ENCODE peak calls at places on chromosomes 13 and 19, in five cellular contexts. H is endothelial cell, Z is pancreas, A is hepatocyte, P is fibroblast of lung. B is an unnamed sample.

GRCh38 chr13:112898786-112899617 is 70.0 kb upstream of the MCF2L start:
- DNase-seq in H (no peak), Z (no peak), A (no peak), P (no peak), B (no peak)

GRCh38 chr13:89695343-89696257 is 1651.9 kb upstream of the MIR17HG start:
- DNase-seq in H (peak), Z (peak), A (peak), P (peak), B (peak)

GRCh38 chr13:37306778-37307544 is 201.5 kb upstream of the CSNK1A1L start:
- DNase-seq in H (no peak), Z (no peak), A (no peak), P (peak), B (peak)

GRCh38 chr13:111302045-111302722 is 18.3 kb upstream of the TEX29 start:
- DNase-seq in H (no peak), Z (no peak), A (no peak), P (no peak), B (no peak)

GRCh38 chr13:53126803-53127202 is 98.2 kb downstream of the OLFM4 start:
- DNase-seq in H (no peak), Z (no peak), A (no peak), P (peak), B (no peak)

GRCh38 chr19:11587302-11587972 is 9.8 kb upstream of the ZNF627 start:
- DNase-seq in H (peak), Z (peak), A (peak), P (peak), B (peak)

GRCh38 chr19:46404039-46404883 is 9.1 kb downstream of the CCDC8 start:
- DNase-seq in H (peak), Z (peak), A (peak), P (peak), B (no peak)

GRCh38 chr19:32498641-32499200 is 82.3 kb upstream of the PDCD5 start:
- DNase-seq in H (no peak), Z (no peak), A (no peak), P (peak), B (no peak)

GRCh38 chr19:46755077-46755852 is 9.0 kb upstream of the STRN4 start:
- DNase-seq in H (no peak), Z (no peak), A (no peak), P (peak), B (no peak)

GRCh38 chr19:11111771-11112144 is 22.5 kb downstream of the LDLR start:
- DNase-seq in H (no peak), Z (no peak), A (no peak), P (no peak), B (no peak)

GRCh38 chr19:43749152-43749551 is 5.6 kb downstream of the SMG9 start:
- DNase-seq in H (no peak), Z (no peak), A (no peak), P (no peak), B (no peak)
- TF ChIP-seq CTCF in H (no peak), Z (no peak), A (no peak), P (no peak), B (no peak)

GRCh38 chr19:17296278-17296677 is 6.9 kb downstream of the ABHD8 start:
- DNase-seq in H (no peak), Z (no peak), A (no peak), P (peak), B (no peak)
- TF ChIP-seq CTCF in H (no peak), Z (no peak), A (no peak), P (no peak), B (no peak)

DNA sequence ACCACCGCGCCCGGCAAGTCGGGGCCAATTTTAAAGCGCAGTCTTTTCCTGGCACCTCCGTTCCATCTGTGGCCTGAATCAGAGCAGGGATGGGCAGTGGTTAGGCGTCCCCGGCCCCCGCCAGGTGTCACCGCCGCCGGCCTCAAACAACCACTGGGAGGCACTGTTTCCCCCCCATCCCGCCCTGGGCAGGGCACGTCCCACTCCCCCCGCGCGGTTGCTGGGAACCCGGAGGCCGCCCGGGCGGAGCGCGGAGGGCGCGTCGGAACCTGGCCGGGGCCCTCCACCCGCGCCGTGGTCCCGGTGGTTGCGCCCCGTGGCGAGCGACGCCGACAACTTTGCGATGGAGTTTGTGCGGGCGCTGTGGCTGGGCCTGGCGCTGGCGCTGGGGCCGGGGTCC is at the start of gene GRIN3B:
- DNase-seq in H (peak), Z (peak), A (peak), P (no peak), B (no peak)
- TF ChIP-seq CTCF in H (peak), Z (peak), A (peak), P (peak), B (peak)

DNA sequence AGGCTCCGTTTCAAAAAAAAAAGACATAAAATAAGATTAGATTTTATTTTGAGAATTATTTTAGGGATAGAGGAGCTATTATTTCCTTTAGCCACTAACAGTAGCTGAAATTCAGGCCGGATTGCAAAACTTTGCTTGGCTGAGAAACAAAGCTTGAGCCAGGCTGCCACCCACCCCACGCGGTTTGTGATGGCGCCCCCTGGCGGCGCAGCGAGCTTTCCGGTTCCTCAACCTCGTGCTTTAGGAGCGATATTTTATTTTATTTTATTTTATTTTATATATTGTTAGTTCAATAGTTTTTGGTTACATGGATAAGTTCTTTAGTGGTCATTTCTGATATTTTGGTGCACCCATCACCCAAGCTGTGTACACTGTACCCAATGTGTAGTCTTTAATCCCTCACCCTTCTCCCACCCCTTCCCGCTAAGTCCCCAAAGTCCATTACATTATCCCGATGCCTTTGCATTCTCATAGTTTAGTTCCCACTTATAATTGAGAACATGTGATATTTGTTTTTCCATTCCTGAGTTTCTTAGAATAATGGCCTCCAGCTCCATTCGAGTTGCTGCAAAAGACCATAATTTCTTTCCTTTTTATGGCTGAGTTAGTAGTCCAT is 19.8 kb upstream of the CEACAM4 start:
- DNase-seq in H (peak), Z (no peak), A (no peak), P (no peak), B (no peak)
- TF ChIP-seq CTCF in H (peak), Z (peak), A (no peak), P (peak), B (peak)

DNA sequence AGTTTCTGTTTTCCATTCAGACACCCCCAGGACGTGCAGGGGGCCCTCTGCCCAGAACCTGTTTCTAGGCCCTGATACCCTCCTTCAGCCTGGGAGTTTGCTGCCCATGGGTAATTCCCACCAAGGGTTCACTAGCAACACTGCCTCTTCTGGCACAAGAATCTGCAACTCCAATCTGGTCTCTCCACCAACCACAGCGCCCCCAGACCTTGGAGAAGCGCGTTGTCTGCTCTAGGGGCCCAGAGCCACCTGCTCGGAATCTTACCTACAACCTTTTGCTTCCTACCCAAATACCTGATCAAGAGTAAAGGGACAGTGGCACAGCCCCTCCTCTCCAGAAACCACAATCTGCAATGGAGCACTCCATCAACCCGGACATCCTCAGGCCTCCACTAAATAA is 763 bp downstream of the ZNF180 start:
- DNase-seq in H (no peak), Z (no peak), A (no peak), P (no peak), B (no peak)
- TF ChIP-seq CTCF in H (no peak), Z (no peak), A (no peak), P (no peak), B (no peak)

DNA sequence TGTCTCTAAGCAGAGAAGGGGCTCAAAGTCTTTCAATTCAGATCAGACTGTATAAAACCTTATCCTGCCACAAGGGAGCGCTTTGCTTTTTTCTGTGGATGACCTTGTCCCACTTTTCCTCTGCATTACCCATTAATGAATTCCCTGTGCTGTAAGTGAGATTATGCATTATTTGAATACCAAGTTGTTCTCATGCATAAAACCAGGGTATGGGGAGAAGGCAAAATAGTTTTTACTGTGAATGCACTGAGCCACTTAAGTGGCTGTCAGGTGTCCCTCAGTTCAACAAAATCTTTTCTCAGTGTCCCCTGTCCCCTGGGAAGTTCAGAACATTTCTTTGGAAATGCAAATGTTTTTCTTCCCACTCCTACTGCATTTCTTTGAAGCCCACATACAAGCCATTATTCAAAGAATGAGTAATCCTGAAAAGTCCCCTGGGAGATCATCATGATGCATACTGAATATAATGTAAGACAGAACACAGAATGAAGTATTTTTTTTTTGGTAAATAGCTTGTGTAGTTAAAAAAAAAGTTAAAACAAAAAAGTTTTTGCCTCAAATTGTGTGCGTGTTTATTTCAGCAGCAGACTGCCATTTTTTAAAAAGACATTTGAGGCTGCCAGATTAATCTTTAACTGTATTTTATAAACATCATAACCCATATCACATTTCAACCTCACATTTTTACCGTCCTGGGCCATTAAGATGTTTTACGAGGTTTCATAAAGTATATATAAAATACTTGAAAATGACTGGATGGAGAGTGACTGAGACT is 506.7 kb upstream of the PCDH9 start:
- DNase-seq in H (peak), Z (no peak), A (peak), P (peak), B (no peak)
- TF ChIP-seq CTCF in H (peak), Z (no peak), A (peak), P (no peak), B (no peak)

GRCh38 chr13:29563941-29564340 is 31.5 kb downstream of the SLC7A1 start:
- DNase-seq in H (no peak), Z (no peak), A (no peak), P (no peak), B (no peak)

GRCh38 chr13:29566864-29567263 is 28.6 kb downstream of the SLC7A1 start:
- DNase-seq in H (no peak), Z (no peak), A (no peak), P (no peak), B (no peak)

GRCh38 chr13:29566206-29566605 is 29.3 kb downstream of the SLC7A1 start:
- DNase-seq in H (no peak), Z (no peak), A (no peak), P (no peak), B (no peak)

GRCh38 chr13:29562762-29563161 is 32.7 kb downstream of the SLC7A1 start:
- DNase-seq in H (no peak), Z (no peak), A (no peak), P (no peak), B (no peak)

DNA sequence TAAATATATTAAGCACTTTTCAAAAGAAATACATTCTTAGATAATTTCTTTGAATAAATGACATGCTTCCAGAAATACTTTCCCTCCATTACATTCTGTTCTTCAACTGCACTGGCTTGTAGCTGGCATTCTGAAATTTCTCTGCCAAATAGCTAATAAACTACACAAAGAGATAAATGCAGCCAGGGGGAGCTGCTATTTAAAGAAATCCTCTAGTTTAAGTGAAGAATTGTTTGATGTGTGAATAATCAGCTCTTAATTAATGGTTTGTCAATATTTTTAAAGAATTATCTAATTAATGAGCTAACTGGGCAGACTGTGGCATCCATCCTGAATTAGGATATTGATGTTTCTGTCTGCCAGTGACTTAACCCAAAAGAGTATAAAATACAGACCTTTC is 30.7 kb downstream of the SLC7A1 start:
- DNase-seq in H (no peak), Z (no peak), A (no peak), P (no peak), B (no peak)
- TF ChIP-seq CTCF in H (no peak), Z (no peak), A (peak), P (no peak), B (peak)

GRCh38 chr19:55704494-55705245 is 29.6 kb downstream of the EPN1 start:
- DNase-seq in H (no peak), Z (no peak), A (no peak), P (no peak), B (no peak)
- TF ChIP-seq CTCF in H (no peak), Z (no peak), A (no peak), P (no peak), B (no peak)

GRCh38 chr19:50226536-50226935 is 23.1 kb downstream of the MYH14 start:
- DNase-seq in H (no peak), Z (no peak), A (no peak), P (no peak), B (no peak)

GRCh38 chr19:50232600-50232999 is 29.2 kb downstream of the MYH14 start:
- DNase-seq in H (no peak), Z (no peak), A (no peak), P (no peak), B (no peak)

GRCh38 chr19:50231821-50232220 is 28.4 kb downstream of the MYH14 start:
- DNase-seq in H (no peak), Z (no peak), A (no peak), P (no peak), B (no peak)

GRCh38 chr19:50233308-50233910 is 30.0 kb downstream of the MYH14 start:
- DNase-seq in H (no peak), Z (no peak), A (no peak), P (no peak), B (no peak)

DNA sequence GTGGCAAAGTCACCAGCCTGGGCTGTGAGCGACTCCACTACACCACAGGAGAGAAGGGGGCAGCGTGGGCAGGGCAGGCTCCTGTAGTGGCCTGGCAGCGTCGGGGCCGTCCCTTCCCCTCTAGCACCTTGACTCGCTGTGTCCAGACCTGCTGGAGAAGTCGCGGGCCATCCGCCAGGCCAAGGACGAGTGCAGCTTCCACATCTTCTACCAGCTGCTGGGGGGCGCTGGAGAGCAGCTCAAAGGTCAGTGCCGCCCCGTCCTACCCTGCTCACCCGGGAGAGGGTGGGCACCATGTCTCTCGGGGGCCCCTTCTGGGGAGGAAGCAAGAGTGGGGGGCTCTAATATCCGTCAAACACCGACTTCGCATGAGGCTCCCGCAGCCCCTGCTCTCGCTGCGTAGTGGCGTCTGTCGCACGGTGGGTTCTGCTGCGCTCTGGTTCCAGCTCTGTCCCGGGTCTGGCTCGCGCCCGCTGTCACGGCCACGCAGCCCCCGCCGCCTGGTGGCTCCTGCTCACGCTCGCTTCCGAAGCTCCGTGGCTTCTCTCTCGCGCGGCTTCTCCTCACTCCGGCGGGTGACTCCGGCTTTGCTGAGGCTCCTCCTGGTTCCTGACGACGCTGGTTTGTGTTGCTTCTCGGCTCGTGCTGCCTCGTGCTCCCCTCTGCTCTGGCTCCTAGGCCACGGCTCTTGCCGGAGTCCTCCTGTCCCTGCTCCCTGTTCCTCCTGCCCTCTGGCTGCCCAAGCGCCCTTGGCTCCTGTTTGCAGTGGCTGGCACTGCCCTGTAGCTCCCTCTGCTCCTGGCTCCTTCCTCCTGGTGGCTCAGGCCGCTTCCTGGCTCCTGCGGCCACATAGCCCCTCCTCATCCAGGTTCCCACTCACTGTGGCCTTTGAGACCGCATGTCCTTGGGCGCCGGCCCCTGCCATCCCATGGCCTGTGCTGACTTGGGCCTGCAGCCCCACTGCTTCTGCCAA is 27.2 kb downstream of the MYH14 start:
- DNase-seq in H (no peak), Z (no peak), A (no peak), P (no peak), B (no peak)
- TF ChIP-seq CTCF in H (no peak), Z (no peak), A (peak), P (no peak), B (no peak)

DNA sequence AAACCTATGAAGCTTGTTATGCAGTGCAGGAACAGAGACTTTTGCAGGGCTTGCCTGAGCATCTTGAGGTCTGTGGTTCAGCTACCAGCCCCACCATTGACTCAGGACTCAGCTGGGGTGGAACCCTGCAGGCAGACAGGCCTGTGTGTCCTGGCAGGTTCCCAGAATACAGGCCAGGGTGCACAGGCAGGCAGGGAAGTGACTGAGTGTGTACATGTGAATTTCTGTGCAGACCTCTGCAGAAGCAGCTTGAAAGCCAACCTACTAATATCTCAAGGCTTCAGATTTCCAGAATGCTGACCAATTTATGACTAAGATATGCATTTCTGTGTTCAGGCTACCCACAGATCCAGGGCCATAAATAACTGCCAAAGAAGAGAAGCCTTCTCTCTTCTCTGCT is 254.4 kb downstream of the DLEU7 start:
- DNase-seq in H (no peak), Z (no peak), A (peak), P (peak), B (peak)
- TF ChIP-seq CTCF in H (no peak), Z (no peak), A (no peak), P (no peak), B (no peak)